ENCODE peak calls at places on chromosomes 4 and X, in nine cellular contexts. E is T-helper 9 cell; S is fibroblast of the aortic adventitia; R is activated CD4-positive, alpha-beta T cell treated with anti-CD3 and anti-CD28 coated beads, Interleukin-2, amount 50 U/mL, for 1 hour; T is A172; V is Calu3; L is NCI-H1436; I is neural progenitor cell; N is right lobe of liver. P is an unnamed sample.

GRCh38 chr4:165077034-165077578 is 23.4 kb downstream of the TRIM75 start:
- DNase-seq in E (no peak), S (no peak), R (no peak), T (no peak), V (no peak), L (no peak), I (no peak), N (no peak), P (no peak)

GRCh38 chrX:115330498-115331138 is 41.1 kb downstream of the LUZP4 start:
- DNase-seq in E (no peak), S (peak), R (no peak), T (peak), V (peak), L (peak), I (peak), N (no peak), P (no peak)

GRCh38 chrX:56788717-56789122 is 59.7 kb downstream of the NBDY start:
- DNase-seq in E (no peak), S (peak), R (no peak), T (no peak), V (no peak), L (no peak), I (no peak), N (no peak), P (no peak)

GRCh38 chr4:1833307-1834046 is 22.5 kb downstream of the LETM1 start:
- DNase-seq in E (no peak), S (no peak), R (no peak), T (no peak), V (no peak), L (no peak), I (no peak), N (no peak), P (no peak)

GRCh38 chr4:93764647-93765246 is 63.8 kb upstream of the ATOH1 start:
- DNase-seq in E (no peak), S (peak), R (no peak), T (peak), V (peak), L (peak), I (peak), N (no peak), P (no peak)

GRCh38 chrX:42615161-42615563 is 162.8 kb downstream of the PPP1R2C start:
- DNase-seq in E (no peak), S (no peak), R (no peak), T (peak), V (peak), L (no peak), I (peak), N (peak), P (no peak)

GRCh38 chr4:85522277-85522676 is 47.3 kb downstream of the ARHGAP24 start:
- DNase-seq in E (no peak), S (no peak), R (no peak), T (no peak), V (no peak), L (no peak), I (no peak), N (no peak), P (no peak)

GRCh38 chr4:15676039-15676438 is 5.6 kb upstream of the FAM200B start:
- DNase-seq in E (no peak), S (no peak), R (no peak), T (no peak), V (no peak), L (no peak), I (no peak), N (no peak), P (no peak)